ENCODE peak calls at places on chromosome 4, in seven cellular contexts. R, B, M, E, V, O and U are unnamed samples.

GRCh38 chr4:164109517-164109916 is 615.0 kb downstream of the TMA16 start:
- DNase-seq in V (peak), M (no peak), E (no peak), O (no peak), B (no peak), R (no peak), U (no peak)

GRCh38 chr4:7466215-7466614 is 31.5 kb upstream of the PSAPL1 start:
- DNase-seq in O (no peak), E (no peak), M (no peak), V (no peak), R (no peak), B (no peak), U (no peak)

GRCh38 chr4:15913631-15913970 is 24.9 kb downstream of the FGFBP1 start:
- DNase-seq in V (peak), R (no peak), B (peak), M (no peak), E (peak), O (no peak), U (peak)

GRCh38 chr4:102501176-102501634 is at the start of gene NFKB1:
- DNase-seq in M (peak), O (no peak), V (peak), B (peak), E (peak), R (peak), U (peak)

GRCh38 chr4:72366601-72367000 is 202.4 kb downstream of the ADAMTS3 start:
- DNase-seq in R (no peak), E (no peak), V (no peak), B (no peak), M (no peak), O (no peak), U (no peak)

GRCh38 chr4:126338572-126338971 is 1023.8 kb downstream of the FAT4 start:
- DNase-seq in R (no peak), O (no peak), M (no peak), E (no peak), B (no peak), V (no peak), U (no peak)

GRCh38 chr4:169147217-169147616 is 123.5 kb downstream of the SH3RF1 start:
- DNase-seq in R (no peak), B (peak), M (no peak), E (peak), O (no peak), V (peak), U (no peak)

GRCh38 chr4:129172181-129172580 is 76.2 kb downstream of the C4orf33 start:
- DNase-seq in E (no peak), M (no peak), R (no peak), B (no peak), O (no peak), V (no peak), U (no peak)

GRCh38 chr4:47120783-47121182 is 89.4 kb downstream of the GABRB1 start:
- DNase-seq in R (no peak), B (no peak), O (no peak), E (no peak), M (no peak), V (no peak), U (no peak)

GRCh38 chr4:76011700-76012387 is 4.5 kb upstream of the CXCL9 start:
- DNase-seq in M (no peak), O (no peak), E (peak), V (no peak), B (peak), R (peak), U (no peak)

GRCh38 chr4:100823066-100823992 is 305.5 kb upstream of the EMCN start:
- DNase-seq in M (no peak), O (no peak), R (no peak), V (peak), B (no peak), E (no peak), U (no peak)
- H2AK5ac ChIP-seq in M (no peak), O (no peak), R (no peak), V (no peak), B (no peak), E (no peak), U (no peak)

GRCh38 chr4:170248029-170248428 is 158.3 kb upstream of the AADAT start:
- DNase-seq in O (no peak), R (no peak), B (no peak), E (no peak), M (no peak), V (no peak), U (no peak)

GRCh38 chr4:170247585-170247984 is 157.8 kb upstream of the AADAT start:
- DNase-seq in R (no peak), B (no peak), O (no peak), V (no peak), E (no peak), M (no peak), U (no peak)

GRCh38 chr4:170242471-170242870 is 152.7 kb upstream of the AADAT start:
- DNase-seq in M (no peak), V (no peak), R (no peak), E (no peak), O (no peak), B (no peak), U (no peak)

GRCh38 chr4:170248576-170248975 is 158.8 kb upstream of the AADAT start:
- DNase-seq in R (no peak), O (no peak), M (no peak), E (no peak), V (no peak), B (no peak), U (no peak)

GRCh38 chr4:170243662-170244288 is 154.0 kb upstream of the AADAT start:
- DNase-seq in M (no peak), B (no peak), E (no peak), V (peak), O (no peak), R (no peak), U (peak)
- H3K18ac ChIP-seq in M (no peak), B (no peak), E (no peak), V (no peak), O (no peak), R (no peak), U (no peak)

GRCh38 chr4:10093273-10093621 is 23.4 kb downstream of the WDR1 start:
- DNase-seq in R (no peak), M (no peak), V (no peak), B (no peak), E (no peak), O (no peak), U (no peak)

GRCh38 chr4:10090467-10091250 is 25.9 kb downstream of the WDR1 start:
- DNase-seq in R (no peak), B (no peak), E (no peak), M (no peak), O (no peak), V (no peak), U (no peak)

GRCh38 chr4:10093801-10094552 is 22.6 kb downstream of the WDR1 start:
- DNase-seq in O (no peak), R (no peak), V (peak), B (peak), E (peak), M (no peak), U (no peak)

GRCh38 chr4:10091531-10092181 is 24.9 kb downstream of the WDR1 start:
- DNase-seq in R (no peak), O (no peak), M (no peak), V (no peak), E (no peak), B (no peak), U (no peak)

GRCh38 chr4:10092481-10093272 is 23.9 kb downstream of the WDR1 start:
- DNase-seq in B (no peak), V (no peak), R (no peak), O (no peak), E (no peak), M (no peak), U (no peak)
- H2AK5ac ChIP-seq in B (peak), V (no peak), R (no peak), O (no peak), E (peak), M (peak), U (no peak)

GRCh38 chr4:152480901-152481300 is 55.0 kb downstream of the FBXW7 start:
- DNase-seq in E (no peak), V (no peak), M (no peak), R (no peak), O (no peak), B (no peak), U (no peak)

GRCh38 chr4:152478456-152479237 is 57.2 kb downstream of the FBXW7 start:
- DNase-seq in R (no peak), B (peak), M (no peak), E (no peak), V (no peak), O (no peak), U (no peak)

GRCh38 chr4:152479428-152480026 is 56.4 kb downstream of the FBXW7 start:
- DNase-seq in E (peak), B (peak), R (no peak), M (no peak), O (no peak), V (peak), U (no peak)

GRCh38 chr4:152480356-152480755 is 55.5 kb downstream of the FBXW7 start:
- DNase-seq in M (no peak), O (no peak), R (no peak), B (no peak), E (no peak), V (no peak), U (no peak)

DNA sequence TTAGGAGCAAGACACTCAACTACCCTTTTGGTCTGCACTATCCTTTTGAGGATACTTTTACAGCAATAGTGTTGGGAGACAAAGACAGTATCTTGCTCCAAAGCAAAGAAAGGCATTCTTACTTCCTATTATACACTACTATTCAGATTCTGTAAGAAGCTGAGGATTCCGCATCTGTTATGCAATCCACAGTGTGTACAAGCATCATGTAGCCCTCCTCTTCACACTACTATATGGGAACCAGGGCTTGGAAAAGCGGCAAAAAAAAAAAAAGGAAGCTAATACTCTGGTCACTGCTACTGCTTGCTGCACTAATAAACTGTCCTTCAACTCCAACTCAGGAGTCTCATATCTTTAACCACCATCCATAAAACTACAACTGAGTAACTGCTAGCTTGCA is 59.1 kb downstream of the FBXW7 start:
- DNase-seq in B (no peak), E (no peak), M (no peak), V (no peak), O (no peak), R (no peak), U (no peak)
- H3K18ac ChIP-seq in B (no peak), E (no peak), M (no peak), V (no peak), O (no peak), R (no peak), U (no peak)

DNA sequence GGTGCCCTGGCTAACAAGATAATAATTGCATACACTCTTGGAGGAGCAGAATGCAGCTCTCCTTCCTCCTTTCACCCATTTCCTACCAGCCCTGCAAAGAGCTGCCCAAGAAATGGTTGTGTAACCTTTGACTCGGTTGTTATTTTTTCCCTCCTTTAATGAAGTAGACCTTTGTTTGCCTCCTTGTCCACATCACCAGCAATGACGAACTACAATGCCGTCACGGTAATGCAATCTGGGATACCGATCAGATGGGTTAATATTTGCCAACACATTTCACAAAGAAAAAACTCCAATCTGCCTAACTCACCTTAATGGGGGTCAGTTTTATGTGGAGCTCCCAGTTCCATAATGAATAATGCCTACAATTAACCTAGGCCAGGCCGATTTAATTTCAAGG is 32.0 kb downstream of the GPRIN3 start:
- DNase-seq in M (no peak), R (no peak), O (no peak), B (no peak), E (no peak), V (peak), U (no peak)
- H2AK5ac ChIP-seq in M (no peak), R (no peak), O (no peak), B (no peak), E (no peak), V (no peak), U (no peak)